ENCODE peak calls at places on chromosomes 2 and 18, in eight cellular contexts. One of them, this sample, is unnamed.

GRCh38 chr2:196821195-196821594 is 12.0 kb upstream of the C2orf66 start:
- DNase-seq in cardiac muscle cell: no peak
- DNase-seq in iris pigment epithelial cell: peak
- DNase-seq in progenitor cell of endocrine pancreas: no peak
- DNase-seq in memory B cell: no peak
- DNase-seq in iPS DF 6.9: no peak
- DNase-seq in HCEC 1CT: peak
- DNase-seq in KBM-7: no peak
- DNase-seq in this sample: peak

GRCh38 chr18:62566199-62566598 is 43.4 kb downstream of the ZCCHC2 start:
- DNase-seq in iPS DF 6.9: no peak
- DNase-seq in iris pigment epithelial cell: peak
- DNase-seq in cardiac muscle cell: peak
- DNase-seq in memory B cell: no peak
- DNase-seq in KBM-7: peak
- DNase-seq in progenitor cell of endocrine pancreas: no peak
- DNase-seq in HCEC 1CT: no peak
- DNase-seq in this sample: no peak

GRCh38 chr2:47241715-47242114 is 86.6 kb upstream of the STPG4 start:
- DNase-seq in iris pigment epithelial cell: no peak
- DNase-seq in memory B cell: no peak
- DNase-seq in KBM-7: no peak
- DNase-seq in cardiac muscle cell: no peak
- DNase-seq in HCEC 1CT: no peak
- DNase-seq in progenitor cell of endocrine pancreas: no peak
- DNase-seq in iPS DF 6.9: no peak
- DNase-seq in this sample: no peak

GRCh38 chr2:234996041-234996440 is 44.2 kb downstream of the SH3BP4 start:
- DNase-seq in memory B cell: no peak
- DNase-seq in progenitor cell of endocrine pancreas: no peak
- DNase-seq in KBM-7: no peak
- DNase-seq in cardiac muscle cell: no peak
- DNase-seq in HCEC 1CT: no peak
- DNase-seq in iPS DF 6.9: no peak
- DNase-seq in iris pigment epithelial cell: no peak
- DNase-seq in this sample: no peak

GRCh38 chr18:33751613-33752221 is 173.7 kb downstream of the ASXL3 start:
- DNase-seq in KBM-7: no peak
- DNase-seq in HCEC 1CT: no peak
- DNase-seq in memory B cell: no peak
- DNase-seq in cardiac muscle cell: peak
- DNase-seq in progenitor cell of endocrine pancreas: no peak
- DNase-seq in iPS DF 6.9: no peak
- DNase-seq in iris pigment epithelial cell: peak
- DNase-seq in this sample: no peak

GRCh38 chr18:7757175-7757574 is 190.1 kb downstream of the PTPRM start:
- DNase-seq in HCEC 1CT: peak
- DNase-seq in KBM-7: no peak
- DNase-seq in iris pigment epithelial cell: peak
- DNase-seq in cardiac muscle cell: no peak
- DNase-seq in progenitor cell of endocrine pancreas: no peak
- DNase-seq in iPS DF 6.9: no peak
- DNase-seq in memory B cell: no peak
- DNase-seq in this sample: no peak

GRCh38 chr18:21955757-21956652 is 213.4 kb upstream of the GATA6 start:
- DNase-seq in cardiac muscle cell: peak
- DNase-seq in memory B cell: peak
- DNase-seq in iris pigment epithelial cell: peak
- DNase-seq in iPS DF 6.9: peak
- DNase-seq in KBM-7: peak
- DNase-seq in progenitor cell of endocrine pancreas: peak
- DNase-seq in HCEC 1CT: peak
- DNase-seq in this sample: peak

GRCh38 chr2:97005353-97005752 is 19.0 kb upstream of the FAM178B start:
- DNase-seq in iPS DF 6.9: no peak
- DNase-seq in HCEC 1CT: no peak
- DNase-seq in iris pigment epithelial cell: no peak
- DNase-seq in progenitor cell of endocrine pancreas: no peak
- DNase-seq in memory B cell: no peak
- DNase-seq in cardiac muscle cell: no peak
- DNase-seq in KBM-7: peak
- DNase-seq in this sample: no peak

GRCh38 chr2:184906709-184907108 is 308.4 kb downstream of the ZNF804A start:
- DNase-seq in iPS DF 6.9: no peak
- DNase-seq in progenitor cell of endocrine pancreas: no peak
- DNase-seq in iris pigment epithelial cell: peak
- DNase-seq in HCEC 1CT: no peak
- DNase-seq in KBM-7: peak
- DNase-seq in memory B cell: no peak
- DNase-seq in cardiac muscle cell: peak
- DNase-seq in this sample: peak

GRCh38 chr2:26457241-26457666 is 20.7 kb downstream of the OTOF start:
- DNase-seq in iPS DF 6.9: no peak
- DNase-seq in HCEC 1CT: no peak
- DNase-seq in KBM-7: no peak
- DNase-seq in memory B cell: no peak
- DNase-seq in cardiac muscle cell: no peak
- DNase-seq in progenitor cell of endocrine pancreas: no peak
- DNase-seq in iris pigment epithelial cell: no peak
- DNase-seq in this sample: no peak

GRCh38 chr2:12720181-12720580 is 3.4 kb downstream of the TRIB2 start:
- DNase-seq in HCEC 1CT: no peak
- DNase-seq in iPS DF 6.9: no peak
- DNase-seq in iris pigment epithelial cell: peak
- DNase-seq in progenitor cell of endocrine pancreas: no peak
- DNase-seq in KBM-7: no peak
- DNase-seq in memory B cell: no peak
- DNase-seq in cardiac muscle cell: no peak
- DNase-seq in this sample: no peak

GRCh38 chr2:239178954-239179353 is 221.9 kb downstream of the HDAC4 start:
- DNase-seq in HCEC 1CT: no peak
- DNase-seq in iPS DF 6.9: no peak
- DNase-seq in memory B cell: no peak
- DNase-seq in progenitor cell of endocrine pancreas: no peak
- DNase-seq in KBM-7: no peak
- DNase-seq in iris pigment epithelial cell: no peak
- DNase-seq in cardiac muscle cell: no peak
- DNase-seq in this sample: no peak

GRCh38 chr18:12946549-12947354 is 1.1 kb upstream of the SEH1L start:
- DNase-seq in iPS DF 6.9: peak
- DNase-seq in HCEC 1CT: peak
- DNase-seq in iris pigment epithelial cell: peak
- DNase-seq in memory B cell: no peak
- DNase-seq in KBM-7: peak
- DNase-seq in cardiac muscle cell: peak
- DNase-seq in progenitor cell of endocrine pancreas: no peak
- DNase-seq in this sample: peak

GRCh38 chr2:32825291-32825712 is 121.5 kb upstream of the LTBP1 start:
- DNase-seq in HCEC 1CT: no peak
- DNase-seq in cardiac muscle cell: peak
- DNase-seq in progenitor cell of endocrine pancreas: no peak
- DNase-seq in memory B cell: no peak
- DNase-seq in iris pigment epithelial cell: peak
- DNase-seq in KBM-7: no peak
- DNase-seq in iPS DF 6.9: no peak
- DNase-seq in this sample: peak

GRCh38 chr2:65566617-65567016 is 134.2 kb upstream of the SPRED2 start:
- DNase-seq in iPS DF 6.9: no peak
- DNase-seq in memory B cell: no peak
- DNase-seq in cardiac muscle cell: no peak
- DNase-seq in iris pigment epithelial cell: peak
- DNase-seq in KBM-7: no peak
- DNase-seq in HCEC 1CT: no peak
- DNase-seq in progenitor cell of endocrine pancreas: no peak
- DNase-seq in this sample: no peak

GRCh38 chr2:98027955-98028593 is 32.3 kb upstream of the TMEM131 start:
- DNase-seq in HCEC 1CT: peak
- DNase-seq in memory B cell: no peak
- DNase-seq in cardiac muscle cell: no peak
- DNase-seq in iPS DF 6.9: no peak
- DNase-seq in iris pigment epithelial cell: peak
- DNase-seq in KBM-7: no peak
- DNase-seq in progenitor cell of endocrine pancreas: no peak
- DNase-seq in this sample: peak

GRCh38 chr2:16773080-16773713 is 107.6 kb upstream of the CYRIA start:
- DNase-seq in HCEC 1CT: peak
- DNase-seq in cardiac muscle cell: peak
- DNase-seq in iris pigment epithelial cell: peak
- DNase-seq in progenitor cell of endocrine pancreas: peak
- DNase-seq in memory B cell: peak
- DNase-seq in iPS DF 6.9: peak
- DNase-seq in KBM-7: peak
- DNase-seq in this sample: peak

GRCh38 chr18:13629841-13630747 is 96.3 kb downstream of the FAM210A start:
- DNase-seq in memory B cell: peak
- DNase-seq in progenitor cell of endocrine pancreas: peak
- DNase-seq in iPS DF 6.9: peak
- DNase-seq in KBM-7: peak
- DNase-seq in cardiac muscle cell: peak
- DNase-seq in iris pigment epithelial cell: peak
- DNase-seq in HCEC 1CT: peak
- DNase-seq in this sample: peak

GRCh38 chr2:64359892-64360657 is 93.9 kb upstream of the LGALSL start:
- DNase-seq in cardiac muscle cell: peak
- DNase-seq in iris pigment epithelial cell: peak
- DNase-seq in iPS DF 6.9: no peak
- DNase-seq in HCEC 1CT: peak
- DNase-seq in memory B cell: peak
- DNase-seq in progenitor cell of endocrine pancreas: no peak
- DNase-seq in KBM-7: no peak
- DNase-seq in this sample: peak

GRCh38 chr2:135819211-135819610 is 17.8 kb downstream of the LCT start:
- DNase-seq in iris pigment epithelial cell: peak
- DNase-seq in cardiac muscle cell: no peak
- DNase-seq in memory B cell: no peak
- DNase-seq in iPS DF 6.9: peak
- DNase-seq in KBM-7: no peak
- DNase-seq in progenitor cell of endocrine pancreas: no peak
- DNase-seq in HCEC 1CT: peak
- DNase-seq in this sample: peak

GRCh38 chr2:206154197-206154596 is 5.0 kb downstream of the NDUFS1 start:
- DNase-seq in HCEC 1CT: no peak
- DNase-seq in memory B cell: no peak
- DNase-seq in iris pigment epithelial cell: no peak
- DNase-seq in cardiac muscle cell: peak
- DNase-seq in progenitor cell of endocrine pancreas: no peak
- DNase-seq in iPS DF 6.9: no peak
- DNase-seq in KBM-7: peak
- DNase-seq in this sample: no peak

GRCh38 chr2:154557906-154558305 is 140.6 kb upstream of the KCNJ3 start:
- DNase-seq in KBM-7: no peak
- DNase-seq in progenitor cell of endocrine pancreas: no peak
- DNase-seq in cardiac muscle cell: no peak
- DNase-seq in HCEC 1CT: no peak
- DNase-seq in iris pigment epithelial cell: no peak
- DNase-seq in iPS DF 6.9: no peak
- DNase-seq in memory B cell: no peak
- DNase-seq in this sample: no peak

GRCh38 chr2:139790807-139791206 is 1010.6 kb upstream of the NXPH2 start:
- DNase-seq in cardiac muscle cell: peak
- DNase-seq in KBM-7: peak
- DNase-seq in HCEC 1CT: peak
- DNase-seq in progenitor cell of endocrine pancreas: no peak
- DNase-seq in iris pigment epithelial cell: peak
- DNase-seq in iPS DF 6.9: no peak
- DNase-seq in memory B cell: no peak
- DNase-seq in this sample: no peak

GRCh38 chr18:23225518-23225917 is 90.2 kb downstream of the CABLES1 start:
- DNase-seq in memory B cell: no peak
- DNase-seq in progenitor cell of endocrine pancreas: no peak
- DNase-seq in HCEC 1CT: peak
- DNase-seq in iPS DF 6.9: no peak
- DNase-seq in KBM-7: no peak
- DNase-seq in iris pigment epithelial cell: peak
- DNase-seq in cardiac muscle cell: no peak
- DNase-seq in this sample: peak

GRCh38 chr18:41064916-41065315 is 890.1 kb upstream of the PIK3C3 start:
- DNase-seq in memory B cell: no peak
- DNase-seq in KBM-7: no peak
- DNase-seq in progenitor cell of endocrine pancreas: no peak
- DNase-seq in iris pigment epithelial cell: no peak
- DNase-seq in cardiac muscle cell: no peak
- DNase-seq in iPS DF 6.9: no peak
- DNase-seq in HCEC 1CT: no peak
- DNase-seq in this sample: no peak